ENCODE peak calls at places on chromosomes 6 and 20, in ten cellular contexts. S is GM20000, V is Peyer's patch, Z is nephron progenitor cell, U is RWPE1, X is AG04449, C is spleen, W is cardiac fibroblast, P is astrocyte of the spinal cord, E is coronary artery. I is an unnamed sample.

GRCh38 chr6:35496036-35496850 is 636 bp downstream of the TEAD3 start:
- DNase-seq in S (no peak), V (peak), Z (peak), U (peak), X (no peak), C (no peak), W (peak), P (peak), E (peak), I (no peak)

GRCh38 chr6:75213112-75213511 is 7.3 kb upstream of the COL12A1 start:
- DNase-seq in S (no peak), V (no peak), Z (no peak), U (no peak), X (no peak), C (no peak), W (peak), P (no peak), E (no peak), I (no peak)

GRCh38 chr6:14123331-14124105 is 5.9 kb downstream of the CD83 start:
- DNase-seq in S (no peak), V (no peak), Z (no peak), U (no peak), X (no peak), C (no peak), W (peak), P (no peak), E (no peak), I (no peak)

GRCh38 chr6:111676383-111676782 is 70.7 kb upstream of the TRAF3IP2 start:
- DNase-seq in S (no peak), V (no peak), Z (no peak), U (no peak), X (no peak), C (no peak), W (no peak), P (no peak), E (no peak), I (no peak)

GRCh38 chr6:69699655-69700054 is 97.2 kb downstream of the LMBRD1 start:
- DNase-seq in S (no peak), V (no peak), Z (no peak), U (no peak), X (no peak), C (no peak), W (no peak), P (no peak), E (no peak), I (no peak)

GRCh38 chr6:32947552-32948465 is 5.1 kb downstream of the HLA-DMA start:
- DNase-seq in S (no peak), V (no peak), Z (peak), U (peak), X (no peak), C (no peak), W (peak), P (peak), E (no peak), I (no peak)

GRCh38 chr20:56764671-56765070 is 135.6 kb downstream of the TFAP2C start:
- DNase-seq in S (no peak), V (no peak), Z (no peak), U (no peak), X (no peak), C (no peak), W (no peak), P (no peak), E (no peak), I (no peak)

GRCh38 chr6:163416380-163416629 is 1.8 kb downstream of the QKI start:
- DNase-seq in S (no peak), V (no peak), Z (no peak), U (no peak), X (no peak), C (no peak), W (no peak), P (no peak), E (no peak), I (no peak)

GRCh38 chr6:30902709-30903108 is 5.3 kb upstream of the GTF2H4 start:
- DNase-seq in S (no peak), V (no peak), Z (no peak), U (no peak), X (no peak), C (no peak), W (no peak), P (no peak), E (no peak), I (no peak)

GRCh38 chr6:152085533-152085932 is 278.1 kb downstream of the ESR1 start:
- DNase-seq in S (no peak), V (no peak), Z (no peak), U (peak), X (no peak), C (no peak), W (peak), P (no peak), E (no peak), I (no peak)

GRCh38 chr6:31423550-31423949 is 20.2 kb downstream of the MICA start:
- DNase-seq in S (no peak), V (no peak), Z (no peak), U (no peak), X (no peak), C (no peak), W (no peak), P (no peak), E (no peak), I (no peak)

GRCh38 chr6:53107091-53107490 is 41.5 kb downstream of the GCM1 start:
- DNase-seq in S (no peak), V (no peak), Z (no peak), U (no peak), X (no peak), C (no peak), W (peak), P (peak), E (no peak), I (peak)

GRCh38 chr6:87151786-87152527 is 3.4 kb upstream of the ZNF292 start:
- DNase-seq in S (peak), V (peak), Z (peak), U (peak), X (no peak), C (peak), W (peak), P (peak), E (peak), I (no peak)

GRCh38 chr6:87155920-87156600 is 695 bp downstream of the ZNF292 start:
- DNase-seq in S (peak), V (peak), Z (peak), U (peak), X (no peak), C (peak), W (peak), P (peak), E (no peak), I (no peak)

GRCh38 chr6:87152528-87152950 is 2.8 kb upstream of the ZNF292 start:
- DNase-seq in S (peak), V (no peak), Z (no peak), U (no peak), X (no peak), C (no peak), W (peak), P (no peak), E (no peak), I (no peak)

GRCh38 chr6:87154641-87155271 is 609 bp upstream of the ZNF292 start:
- DNase-seq in S (peak), V (no peak), Z (no peak), U (peak), X (peak), C (no peak), W (peak), P (peak), E (no peak), I (no peak)

DNA sequence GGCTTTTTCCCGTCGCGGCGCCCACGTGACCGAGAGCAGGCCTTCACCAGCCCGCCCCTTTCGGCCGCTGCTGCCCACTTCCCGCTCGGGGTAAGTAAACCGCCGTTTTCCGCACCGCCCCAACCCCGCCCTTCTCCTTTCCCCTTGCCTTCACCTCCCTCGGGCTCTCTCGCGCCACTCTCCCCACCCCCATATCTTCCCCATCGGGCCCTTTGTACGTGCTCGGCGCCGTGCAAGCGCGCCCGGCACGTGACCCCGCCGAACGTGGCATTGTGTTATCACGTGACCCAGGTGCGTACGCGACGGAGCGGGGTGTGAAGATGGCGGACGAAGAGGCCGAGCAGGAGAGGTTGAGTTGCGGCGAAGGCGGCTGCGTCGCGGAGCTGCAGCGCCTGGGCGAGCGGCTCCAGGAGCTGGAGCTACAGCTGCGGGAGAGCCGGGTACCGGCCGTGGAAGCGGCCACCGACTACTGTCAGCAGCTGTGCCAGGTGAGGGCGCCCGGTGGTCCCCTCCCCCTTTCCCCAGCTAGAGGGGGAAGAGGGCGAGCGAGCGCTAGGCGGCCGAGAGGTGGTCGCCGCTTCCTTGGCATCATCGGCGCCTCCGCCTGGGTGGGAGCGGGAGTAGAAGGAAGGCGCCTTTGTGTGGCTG is at the start of gene ZNF292:
- DNase-seq in S (peak), V (peak), Z (peak), U (peak), X (peak), C (peak), W (peak), P (peak), E (peak), I (peak)
- TF ChIP-seq CTCF in S (no peak), V (no peak), Z (no peak), U (no peak), X (no peak), C (no peak), W (no peak), P (no peak), E (no peak), I (no peak)

GRCh38 chr6:131782764-131783163 is 25.1 kb upstream of the ENPP1 start:
- DNase-seq in S (no peak), V (no peak), Z (no peak), U (no peak), X (no peak), C (no peak), W (no peak), P (no peak), E (no peak), I (no peak)
- TF ChIP-seq CTCF in S (no peak), V (peak), Z (no peak), U (no peak), X (no peak), C (no peak), W (no peak), P (no peak), E (no peak), I (peak)

GRCh38 chr6:17093692-17094091 is 8.2 kb upstream of the STMND1 start:
- DNase-seq in S (no peak), V (no peak), Z (peak), U (no peak), X (no peak), C (no peak), W (no peak), P (no peak), E (no peak), I (no peak)
- TF ChIP-seq CTCF in S (no peak), V (no peak), Z (peak), U (peak), X (peak), C (no peak), W (no peak), P (peak), E (no peak), I (peak)

GRCh38 chr20:10970109-10970508 is 296.3 kb upstream of the JAG1 start:
- DNase-seq in S (no peak), V (no peak), Z (no peak), U (no peak), X (no peak), C (no peak), W (peak), P (no peak), E (no peak), I (no peak)

GRCh38 chr20:10971096-10971495 is 297.3 kb upstream of the JAG1 start:
- DNase-seq in S (no peak), V (no peak), Z (no peak), U (no peak), X (no peak), C (no peak), W (peak), P (no peak), E (no peak), I (no peak)

GRCh38 chr20:10978019-10978702 is 304.4 kb upstream of the JAG1 start:
- DNase-seq in S (no peak), V (no peak), Z (no peak), U (no peak), X (no peak), C (no peak), W (no peak), P (no peak), E (no peak), I (no peak)

DNA sequence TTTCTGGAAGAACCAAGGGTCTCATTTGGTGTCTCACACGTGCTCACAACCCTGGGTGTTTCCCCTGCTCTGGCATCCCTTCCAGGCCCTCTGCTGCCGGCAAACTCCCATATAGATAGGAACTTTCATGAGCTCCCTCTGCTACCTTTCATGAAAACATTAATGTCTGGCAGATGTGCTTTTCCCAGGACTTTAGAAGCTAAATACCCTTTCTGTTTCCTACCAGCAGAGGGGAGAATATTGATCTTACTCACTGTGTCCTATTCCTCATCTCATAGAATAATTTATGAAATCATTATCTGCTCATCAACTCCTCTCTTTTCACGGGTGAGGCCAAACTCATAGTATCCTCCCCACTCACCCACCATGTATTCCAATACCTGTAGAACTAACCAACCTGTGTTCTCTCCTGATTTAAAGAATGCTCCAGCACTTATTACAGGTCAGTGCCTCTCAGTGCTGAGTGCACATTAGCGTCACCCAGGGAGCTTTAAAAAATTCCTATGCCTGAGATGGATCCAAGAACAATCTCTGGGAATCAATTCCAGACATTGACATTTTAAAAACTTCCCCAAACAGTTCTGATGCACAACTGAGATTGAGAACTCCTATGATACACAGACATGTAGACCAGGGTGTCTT is 298.5 kb upstream of the JAG1 start:
- DNase-seq in S (no peak), V (no peak), Z (no peak), U (no peak), X (no peak), C (no peak), W (no peak), P (no peak), E (no peak), I (no peak)
- TF ChIP-seq CTCF in S (no peak), V (no peak), Z (no peak), U (no peak), X (no peak), C (no peak), W (no peak), P (peak), E (no peak), I (peak)

GRCh38 chr20:53668981-53669380 is 75.3 kb upstream of the ZNF217 start:
- DNase-seq in S (no peak), V (peak), Z (no peak), U (no peak), X (no peak), C (no peak), W (no peak), P (no peak), E (no peak), I (no peak)
- TF ChIP-seq CTCF in S (no peak), V (no peak), Z (no peak), U (no peak), X (no peak), C (no peak), W (no peak), P (no peak), E (no peak), I (no peak)

GRCh38 chr20:16694176-16694575 is 35.6 kb upstream of the SNRPB2 start:
- DNase-seq in S (no peak), V (no peak), Z (no peak), U (no peak), X (no peak), C (no peak), W (no peak), P (no peak), E (no peak), I (no peak)

GRCh38 chr20:16701296-16701695 is 28.5 kb upstream of the SNRPB2 start:
- DNase-seq in S (peak), V (no peak), Z (no peak), U (no peak), X (no peak), C (no peak), W (no peak), P (no peak), E (no peak), I (no peak)

GRCh38 chr20:16703570-16703969 is 26.3 kb upstream of the SNRPB2 start:
- DNase-seq in S (no peak), V (no peak), Z (no peak), U (no peak), X (no peak), C (no peak), W (no peak), P (no peak), E (no peak), I (no peak)

GRCh38 chr20:16695633-16696032 is 34.2 kb upstream of the SNRPB2 start:
- DNase-seq in S (no peak), V (no peak), Z (no peak), U (no peak), X (no peak), C (no peak), W (no peak), P (no peak), E (no peak), I (no peak)

GRCh38 chr20:16699287-16699686 is 30.5 kb upstream of the SNRPB2 start:
- DNase-seq in S (no peak), V (no peak), Z (no peak), U (no peak), X (no peak), C (no peak), W (no peak), P (no peak), E (no peak), I (no peak)
- TF ChIP-seq CTCF in S (no peak), V (no peak), Z (no peak), U (no peak), X (no peak), C (no peak), W (no peak), P (no peak), E (no peak), I (no peak)

DNA sequence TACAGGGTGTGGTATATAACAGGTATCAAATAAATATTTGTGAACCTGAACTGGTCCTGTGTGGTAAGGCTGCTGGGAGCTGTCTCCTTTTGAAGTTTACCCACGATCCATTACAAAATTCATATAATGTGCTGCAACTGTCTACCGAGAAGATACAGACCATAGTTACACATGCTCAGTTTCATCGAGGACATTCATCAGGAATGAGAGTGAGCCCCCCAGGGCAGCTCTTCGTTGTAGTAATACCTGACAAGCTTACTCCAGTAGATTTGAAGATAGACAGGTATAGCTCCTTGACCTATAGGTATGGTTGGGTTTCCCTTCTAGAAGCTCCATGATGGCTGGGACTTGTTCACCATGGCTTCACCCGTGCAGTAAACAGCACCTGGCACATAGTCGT is 25.7 kb downstream of the ARMC2 start:
- DNase-seq in S (no peak), V (no peak), Z (no peak), U (no peak), X (no peak), C (no peak), W (no peak), P (no peak), E (no peak), I (no peak)
- TF ChIP-seq CTCF in S (no peak), V (no peak), Z (no peak), U (no peak), X (no peak), C (no peak), W (no peak), P (no peak), E (no peak), I (no peak)

GRCh38 chr6:149929422-149929821 is 6.5 kb upstream of the RAET1G start:
- DNase-seq in S (no peak), V (no peak), Z (peak), U (no peak), X (no peak), C (no peak), W (no peak), P (no peak), E (peak), I (no peak)
- TF ChIP-seq CTCF in S (no peak), V (no peak), Z (peak), U (peak), X (peak), C (no peak), W (peak), P (peak), E (no peak), I (peak)

GRCh38 chr6:5223309-5223708 is 37.4 kb downstream of the LYRM4 start:
- DNase-seq in S (no peak), V (no peak), Z (no peak), U (no peak), X (no peak), C (no peak), W (no peak), P (no peak), E (no peak), I (no peak)

GRCh38 chr6:5215799-5216198 is 45.0 kb downstream of the LYRM4 start:
- DNase-seq in S (no peak), V (no peak), Z (no peak), U (no peak), X (no peak), C (no peak), W (no peak), P (no peak), E (no peak), I (no peak)

GRCh38 chr6:5215181-5215580 is 45.6 kb downstream of the LYRM4 start:
- DNase-seq in S (no peak), V (no peak), Z (no peak), U (no peak), X (no peak), C (no peak), W (peak), P (peak), E (no peak), I (no peak)

GRCh38 chr6:5219292-5219691 is 41.5 kb downstream of the LYRM4 start:
- DNase-seq in S (no peak), V (no peak), Z (no peak), U (no peak), X (no peak), C (no peak), W (no peak), P (no peak), E (no peak), I (no peak)

GRCh38 chr6:5220436-5220835 is 40.3 kb downstream of the LYRM4 start:
- DNase-seq in S (no peak), V (no peak), Z (no peak), U (no peak), X (no peak), C (no peak), W (no peak), P (no peak), E (no peak), I (no peak)
- TF ChIP-seq CTCF in S (no peak), V (no peak), Z (no peak), U (no peak), X (no peak), C (no peak), W (no peak), P (no peak), E (no peak), I (no peak)

DNA sequence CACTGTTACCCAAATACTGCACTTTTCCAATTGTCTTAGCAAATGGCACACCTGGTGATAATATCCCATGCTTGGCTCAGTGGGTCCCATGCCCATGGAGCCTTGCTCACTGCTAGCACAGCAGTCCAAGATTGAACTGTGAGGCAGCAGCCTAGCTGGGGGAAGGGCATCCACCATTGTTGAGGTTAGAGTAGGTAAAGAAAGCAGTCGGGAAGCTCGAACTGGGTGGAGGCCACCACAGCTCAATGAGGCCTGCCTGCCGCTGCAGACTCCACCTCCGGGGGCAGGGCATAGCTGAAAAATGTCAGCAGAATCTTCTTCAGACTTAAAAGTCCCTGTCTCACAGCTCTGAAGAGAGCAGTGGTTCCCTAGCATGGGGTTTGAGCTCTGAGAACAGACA is 9.2 kb upstream of the CST2 start:
- DNase-seq in S (no peak), V (no peak), Z (no peak), U (no peak), X (no peak), C (no peak), W (no peak), P (no peak), E (no peak), I (no peak)
- TF ChIP-seq CTCF in S (no peak), V (no peak), Z (no peak), U (no peak), X (no peak), C (no peak), W (no peak), P (no peak), E (no peak), I (no peak)